ENCODE peak calls at places on chromosome 2, in seven cellular contexts. Y, D, S, E, U, Q and K are unnamed samples.

GRCh38 chr2:239159476-239159911 is 241.3 kb downstream of the HDAC4 start:
- DNase-seq in Y (no peak), D (peak; percentile 31), S (no peak), E (peak; percentile 13), U (peak; percentile 27), Q (no peak), K (no peak)

GRCh38 chr2:86358982-86359381 is 21.6 kb upstream of the REEP1 start:
- DNase-seq in Y (no peak), D (no peak), S (no peak), E (no peak), U (no peak), Q (no peak), K (no peak)

GRCh38 chr2:152611458-152612231 is 105.6 kb downstream of the PRPF40A start:
- DNase-seq in Y (no peak), D (no peak), S (no peak), E (peak; percentile 61), U (no peak), Q (peak; percentile 91), K (no peak)

GRCh38 chr2:55112229-55113016 is 62.2 kb upstream of the RTN4 start:
- DNase-seq in Y (peak; percentile 34), D (peak; percentile 81), S (no peak), E (peak; percentile 94), U (peak; percentile 85), Q (peak; percentile 79), K (no peak)

GRCh38 chr2:216516730-216517350 is 18.2 kb downstream of the RPL37A start:
- DNase-seq in Y (no peak), D (no peak), S (peak; percentile 77), E (no peak), U (no peak), Q (peak; percentile 75), K (no peak)

GRCh38 chr2:65518751-65519150 is 86.4 kb upstream of the SPRED2 start:
- DNase-seq in Y (no peak), D (no peak), S (no peak), E (no peak), U (no peak), Q (no peak), K (no peak)

GRCh38 chr2:211401328-211401727 is 844.9 kb downstream of the CPS1 start:
- DNase-seq in Y (no peak), D (no peak), S (peak; percentile 32), E (no peak), U (no peak), Q (no peak), K (no peak)

GRCh38 chr2:184004289-184004944 is 593.9 kb upstream of the ZNF804A start:
- DNase-seq in Y (no peak), D (no peak), S (peak; percentile 34), E (no peak), U (no peak), Q (no peak), K (no peak)

GRCh38 chr2:153497938-153498629 is 19.5 kb upstream of the RPRM start:
- DNase-seq in Y (no peak), D (peak; percentile 68), S (no peak), E (peak; percentile 59), U (peak; percentile 69), Q (no peak), K (no peak)

GRCh38 chr2:28293416-28293815 is 99.2 kb upstream of the FOSL2 start:
- DNase-seq in Y (no peak), D (no peak), S (no peak), E (no peak), U (no peak), Q (no peak), K (no peak)

GRCh38 chr2:108575132-108575966 is 41.1 kb downstream of the LIMS1 start:
- DNase-seq in Y (no peak), D (no peak), S (peak; percentile 58), E (no peak), U (no peak), Q (peak; percentile 90), K (no peak)

GRCh38 chr2:137838255-137839092 is 125.8 kb upstream of the HNMT start:
- DNase-seq in Y (no peak), D (no peak), S (peak; percentile 68), E (no peak), U (no peak), Q (peak; percentile 64), K (no peak)

GRCh38 chr2:1588994-1589611 is 155.2 kb downstream of the PXDN start:
- DNase-seq in Y (no peak), D (no peak), S (no peak), E (no peak), U (peak; percentile 66), Q (no peak), K (no peak)

GRCh38 chr2:113103958-113104627 is 23.3 kb upstream of the IL1RN start:
- DNase-seq in Y (no peak), D (no peak), S (no peak), E (no peak), U (no peak), Q (no peak), K (no peak)

GRCh38 chr2:110773470-110773921 is 41.1 kb downstream of the ACOXL start:
- DNase-seq in Y (no peak), D (no peak), S (no peak), E (peak; percentile 51), U (no peak), Q (peak; percentile 15), K (no peak)

GRCh38 chr2:112183327-112184025 is 45.3 kb downstream of the FBLN7 start:
- DNase-seq in Y (no peak), D (no peak), S (no peak), E (no peak), U (no peak), Q (no peak), K (no peak)

GRCh38 chr2:225691711-225692110 is 292.2 kb downstream of the NYAP2 start:
- DNase-seq in Y (peak; percentile 39), D (no peak), S (peak; percentile 20), E (no peak), U (no peak), Q (no peak), K (no peak)

GRCh38 chr2:98505311-98505808 is 60.7 kb downstream of the INPP4A start:
- DNase-seq in Y (no peak), D (peak; percentile 87), S (no peak), E (peak; percentile 71), U (peak; percentile 86), Q (no peak), K (no peak)

GRCh38 chr2:11709293-11709692 is 37.1 kb upstream of the LPIN1 start:
- DNase-seq in Y (no peak), D (no peak), S (no peak), E (no peak), U (no peak), Q (no peak), K (no peak)

GRCh38 chr2:195535911-195536522 is 121.0 kb upstream of the SLC39A10 start:
- DNase-seq in Y (no peak), D (peak; percentile 90), S (no peak), E (peak; percentile 37), U (peak; percentile 50), Q (no peak), K (peak; percentile 47)

GRCh38 chr2:128746356-128746755 is 427.7 kb upstream of the HS6ST1 start:
- DNase-seq in Y (peak; percentile 57), D (no peak), S (no peak), E (peak; percentile 74), U (no peak), Q (peak; percentile 91), K (no peak)

GRCh38 chr2:24409700-24410556 is 49.6 kb upstream of the ITSN2 start:
- DNase-seq in Y (peak; percentile 32), D (no peak), S (peak; percentile 82), E (peak; percentile 21), U (no peak), Q (peak; percentile 80), K (peak; percentile 23)

GRCh38 chr2:11411244-11411643 is 54.7 kb downstream of the E2F6 start:
- DNase-seq in Y (no peak), D (no peak), S (no peak), E (no peak), U (no peak), Q (no peak), K (no peak)

GRCh38 chr2:148501545-148501944 is 143.0 kb upstream of the EPC2 start:
- DNase-seq in Y (no peak), D (no peak), S (peak; percentile 8), E (no peak), U (no peak), Q (no peak), K (no peak)

GRCh38 chr2:177708106-177708505 is 315.5 kb downstream of the AGPS start:
- DNase-seq in Y (no peak), D (no peak), S (no peak), E (no peak), U (no peak), Q (no peak), K (no peak)

GRCh38 chr2:10160226-10160955 is 37.9 kb downstream of the RRM2 start:
- DNase-seq in Y (no peak), D (peak; percentile 51), S (no peak), E (no peak), U (no peak), Q (no peak), K (no peak)

GRCh38 chr2:62992561-62992960 is 58.1 kb upstream of the OTX1 start:
- DNase-seq in Y (no peak), D (no peak), S (no peak), E (no peak), U (no peak), Q (no peak), K (no peak)

GRCh38 chr2:182625814-182626213 is 90.2 kb upstream of the DNAJC10 start:
- DNase-seq in Y (no peak), D (no peak), S (no peak), E (no peak), U (no peak), Q (no peak), K (no peak)

GRCh38 chr2:41194235-41194634 is 742.3 kb upstream of the SLC8A1 start:
- DNase-seq in Y (no peak), D (no peak), S (peak; percentile 33), E (no peak), U (no peak), Q (peak; percentile 75), K (no peak)

GRCh38 chr2:140552634-140553033 is 1578.2 kb downstream of the LRP1B start:
- DNase-seq in Y (no peak), D (no peak), S (no peak), E (no peak), U (no peak), Q (no peak), K (no peak)

GRCh38 chr2:237512774-237513466 is 25.9 kb downstream of the MLPH start:
- DNase-seq in Y (peak; percentile 87), D (peak; percentile 92), S (peak; percentile 78), E (peak; percentile 86), U (peak; percentile 88), Q (peak; percentile 87), K (peak; percentile 58)
- H3K4me1 ChIP-seq in Y (no peaks in the 10 kb centered on the region), D (no peaks in the 10 kb centered on the region), S (no peaks in the 10 kb centered on the region), E (peaks cover 13% of the 10 kb centered on the region), U (peaks cover 35% of the 10 kb centered on the region), Q (no peaks in the 10 kb centered on the region), K (no peaks in the 10 kb centered on the region)

GRCh38 chr2:100957971-100958653 is 44.0 kb upstream of the RPL31 start:
- DNase-seq in Y (peak; percentile 76), D (peak; percentile 24), S (peak; percentile 90), E (peak; percentile 72), U (no peak), Q (peak; percentile 94), K (no peak)
- H3K4me3 ChIP-seq in Y (peak overlapping the region; percentile 20), D (no peak overlapping the region), S (no peak overlapping the region), E (no peak overlapping the region), U (no peak overlapping the region), Q (no peak overlapping the region), K (no peak overlapping the region)

GRCh38 chr2:73253400-73253799 is 19.3 kb downstream of the CCT7 start:
- DNase-seq in Y (no peak), D (no peak), S (no peak), E (no peak), U (no peak), Q (no peak), K (no peak)
- H3K36me3 ChIP-seq in Y (peaks cover 11% of the 10 kb centered on the region), D (peaks cover 83% of the 10 kb centered on the region), S (peaks cover 37% of the 10 kb centered on the region), E (peaks cover 57% of the 10 kb centered on the region), U (no peaks in the 10 kb centered on the region), Q (peaks cover 22% of the 10 kb centered on the region), K (peaks cover 60% of the 10 kb centered on the region)

GRCh38 chr2:219548990-219549389 is 5.2 kb downstream of the TMEM198 start:
- DNase-seq in Y (no peak), D (no peak), S (no peak), E (no peak), U (peak; percentile 69), Q (no peak), K (no peak)
- H3K4me1 ChIP-seq in Y (peaks cover 6% of the 10 kb centered on the region), D (peaks cover 26% of the 10 kb centered on the region), S (peaks cover 9% of the 10 kb centered on the region), E (peaks cover 23% of the 10 kb centered on the region), U (peaks cover 26% of the 10 kb centered on the region), Q (peaks cover 3% of the 10 kb centered on the region), K (peaks cover 18% of the 10 kb centered on the region)